ENCODE peak calls at places on chromosomes 6 and 20, in seven cellular contexts. One of them, this sample, is unnamed. For H3K27me3, the result is how much of the 10 kb centered on the place peaks cover.

GRCh38 chr6:85185977-85186376 is 263.9 kb upstream of the NT5E start:
- DNase-seq in esophagus muscularis mucosa: no peak
- DNase-seq in endothelial cell of umbilical vein: no peak
- DNase-seq in hepatocyte: no peak
- DNase-seq in SK-N-SH: no peak
- DNase-seq in brain microvascular endothelial cell: no peak
- DNase-seq in heart left ventricle: no peak
- DNase-seq in this sample: no peak

GRCh38 chr20:53567379-53567778 is 26.3 kb downstream of the ZNF217 start:
- DNase-seq in esophagus muscularis mucosa: no peak
- DNase-seq in endothelial cell of umbilical vein: no peak
- DNase-seq in hepatocyte: no peak
- DNase-seq in SK-N-SH: no peak
- DNase-seq in brain microvascular endothelial cell: no peak
- DNase-seq in heart left ventricle: no peak
- DNase-seq in this sample: no peak

GRCh38 chr6:106084106-106084963 is 1.8 kb upstream of the PRDM1 start:
- DNase-seq in esophagus muscularis mucosa: peak
- DNase-seq in endothelial cell of umbilical vein: peak
- DNase-seq in hepatocyte: peak
- DNase-seq in SK-N-SH: no peak
- DNase-seq in brain microvascular endothelial cell: peak
- DNase-seq in heart left ventricle: no peak
- DNase-seq in this sample: no peak

GRCh38 chr6:157644043-157644810 is 178.8 kb upstream of the SNX9 start:
- DNase-seq in esophagus muscularis mucosa: no peak
- DNase-seq in endothelial cell of umbilical vein: peak
- DNase-seq in hepatocyte: no peak
- DNase-seq in SK-N-SH: peak
- DNase-seq in brain microvascular endothelial cell: no peak
- DNase-seq in heart left ventricle: no peak
- DNase-seq in this sample: no peak

GRCh38 chr6:125773387-125774341 is 17.1 kb upstream of the NCOA7 start:
- DNase-seq in esophagus muscularis mucosa: no peak
- DNase-seq in endothelial cell of umbilical vein: no peak
- DNase-seq in hepatocyte: no peak
- DNase-seq in SK-N-SH: no peak
- DNase-seq in brain microvascular endothelial cell: no peak
- DNase-seq in heart left ventricle: no peak
- DNase-seq in this sample: no peak

GRCh38 chr6:148760568-148761531 is 14.0 kb downstream of the UST start:
- DNase-seq in esophagus muscularis mucosa: peak
- DNase-seq in endothelial cell of umbilical vein: no peak
- DNase-seq in hepatocyte: peak
- DNase-seq in SK-N-SH: no peak
- DNase-seq in brain microvascular endothelial cell: peak
- DNase-seq in heart left ventricle: peak
- DNase-seq in this sample: no peak

GRCh38 chr6:149913542-149914240 is 9.2 kb downstream of the RAET1G start:
- DNase-seq in esophagus muscularis mucosa: no peak
- DNase-seq in endothelial cell of umbilical vein: no peak
- DNase-seq in hepatocyte: no peak
- DNase-seq in SK-N-SH: no peak
- DNase-seq in brain microvascular endothelial cell: no peak
- DNase-seq in heart left ventricle: no peak
- DNase-seq in this sample: no peak

GRCh38 chr20:17645546-17646208 is 36.4 kb downstream of the RRBP1 start:
- DNase-seq in esophagus muscularis mucosa: no peak
- DNase-seq in endothelial cell of umbilical vein: no peak
- DNase-seq in hepatocyte: no peak
- DNase-seq in SK-N-SH: peak
- DNase-seq in brain microvascular endothelial cell: no peak
- DNase-seq in heart left ventricle: no peak
- DNase-seq in this sample: no peak

GRCh38 chr6:98516869-98517268 is 317.5 kb upstream of the POU3F2 start:
- DNase-seq in esophagus muscularis mucosa: no peak
- DNase-seq in endothelial cell of umbilical vein: no peak
- DNase-seq in hepatocyte: no peak
- DNase-seq in SK-N-SH: no peak
- DNase-seq in brain microvascular endothelial cell: no peak
- DNase-seq in heart left ventricle: no peak
- DNase-seq in this sample: no peak

GRCh38 chr6:27157461-27158315 is 89.8 kb upstream of the PRSS16 start:
- DNase-seq in esophagus muscularis mucosa: no peak
- DNase-seq in endothelial cell of umbilical vein: peak
- DNase-seq in hepatocyte: peak
- DNase-seq in SK-N-SH: no peak
- DNase-seq in brain microvascular endothelial cell: peak
- DNase-seq in heart left ventricle: peak
- DNase-seq in this sample: peak

GRCh38 chr6:43886717-43887339 is 116.8 kb downstream of the VEGFA start:
- DNase-seq in esophagus muscularis mucosa: no peak
- DNase-seq in endothelial cell of umbilical vein: no peak
- DNase-seq in hepatocyte: no peak
- DNase-seq in SK-N-SH: no peak
- DNase-seq in brain microvascular endothelial cell: no peak
- DNase-seq in heart left ventricle: no peak
- DNase-seq in this sample: no peak

GRCh38 chr6:92011681-92012245 is 1407.6 kb downstream of the EPHA7 start:
- DNase-seq in esophagus muscularis mucosa: no peak
- DNase-seq in endothelial cell of umbilical vein: no peak
- DNase-seq in hepatocyte: no peak
- DNase-seq in SK-N-SH: no peak
- DNase-seq in brain microvascular endothelial cell: no peak
- DNase-seq in heart left ventricle: no peak
- DNase-seq in this sample: no peak

GRCh38 chr20:38290829-38291581 is 13.0 kb upstream of the BPI start:
- DNase-seq in esophagus muscularis mucosa: no peak
- DNase-seq in endothelial cell of umbilical vein: peak
- DNase-seq in hepatocyte: peak
- DNase-seq in SK-N-SH: peak
- DNase-seq in brain microvascular endothelial cell: peak
- DNase-seq in heart left ventricle: peak
- DNase-seq in this sample: no peak

GRCh38 chr6:157710604-157711003 is 112.4 kb upstream of the SNX9 start:
- DNase-seq in esophagus muscularis mucosa: no peak
- DNase-seq in endothelial cell of umbilical vein: no peak
- DNase-seq in hepatocyte: no peak
- DNase-seq in SK-N-SH: no peak
- DNase-seq in brain microvascular endothelial cell: no peak
- DNase-seq in heart left ventricle: no peak
- DNase-seq in this sample: no peak

GRCh38 chr6:83974409-83975050 is 59.0 kb upstream of the MRAP2 start:
- DNase-seq in esophagus muscularis mucosa: no peak
- DNase-seq in endothelial cell of umbilical vein: peak
- DNase-seq in hepatocyte: no peak
- DNase-seq in SK-N-SH: no peak
- DNase-seq in brain microvascular endothelial cell: no peak
- DNase-seq in heart left ventricle: no peak
- DNase-seq in this sample: no peak

GRCh38 chr6:148530394-148530923 is 187.8 kb downstream of the SASH1 start:
- DNase-seq in esophagus muscularis mucosa: peak
- DNase-seq in endothelial cell of umbilical vein: peak
- DNase-seq in hepatocyte: peak
- DNase-seq in SK-N-SH: no peak
- DNase-seq in brain microvascular endothelial cell: peak
- DNase-seq in heart left ventricle: no peak
- DNase-seq in this sample: no peak

GRCh38 chr6:157162756-157163433 is 160.4 kb downstream of the TMEM242 start:
- DNase-seq in esophagus muscularis mucosa: no peak
- DNase-seq in endothelial cell of umbilical vein: no peak
- DNase-seq in hepatocyte: no peak
- DNase-seq in SK-N-SH: no peak
- DNase-seq in brain microvascular endothelial cell: no peak
- DNase-seq in heart left ventricle: no peak
- DNase-seq in this sample: no peak

GRCh38 chr6:24257282-24257681 is 100.6 kb downstream of the DCDC2 start:
- DNase-seq in esophagus muscularis mucosa: no peak
- DNase-seq in endothelial cell of umbilical vein: no peak
- DNase-seq in hepatocyte: peak
- DNase-seq in SK-N-SH: no peak
- DNase-seq in brain microvascular endothelial cell: no peak
- DNase-seq in heart left ventricle: no peak
- DNase-seq in this sample: no peak

GRCh38 chr6:138541793-138542481 is 42.6 kb upstream of the NHSL1 start:
- DNase-seq in esophagus muscularis mucosa: no peak
- DNase-seq in endothelial cell of umbilical vein: peak
- DNase-seq in hepatocyte: no peak
- DNase-seq in SK-N-SH: no peak
- DNase-seq in brain microvascular endothelial cell: no peak
- DNase-seq in heart left ventricle: no peak
- DNase-seq in this sample: no peak

GRCh38 chr6:37442416-37443218 is 9.6 kb downstream of the CMTR1 start:
- DNase-seq in esophagus muscularis mucosa: no peak
- DNase-seq in endothelial cell of umbilical vein: peak
- DNase-seq in hepatocyte: no peak
- DNase-seq in SK-N-SH: no peak
- DNase-seq in brain microvascular endothelial cell: no peak
- DNase-seq in heart left ventricle: no peak
- DNase-seq in this sample: no peak

DNA sequence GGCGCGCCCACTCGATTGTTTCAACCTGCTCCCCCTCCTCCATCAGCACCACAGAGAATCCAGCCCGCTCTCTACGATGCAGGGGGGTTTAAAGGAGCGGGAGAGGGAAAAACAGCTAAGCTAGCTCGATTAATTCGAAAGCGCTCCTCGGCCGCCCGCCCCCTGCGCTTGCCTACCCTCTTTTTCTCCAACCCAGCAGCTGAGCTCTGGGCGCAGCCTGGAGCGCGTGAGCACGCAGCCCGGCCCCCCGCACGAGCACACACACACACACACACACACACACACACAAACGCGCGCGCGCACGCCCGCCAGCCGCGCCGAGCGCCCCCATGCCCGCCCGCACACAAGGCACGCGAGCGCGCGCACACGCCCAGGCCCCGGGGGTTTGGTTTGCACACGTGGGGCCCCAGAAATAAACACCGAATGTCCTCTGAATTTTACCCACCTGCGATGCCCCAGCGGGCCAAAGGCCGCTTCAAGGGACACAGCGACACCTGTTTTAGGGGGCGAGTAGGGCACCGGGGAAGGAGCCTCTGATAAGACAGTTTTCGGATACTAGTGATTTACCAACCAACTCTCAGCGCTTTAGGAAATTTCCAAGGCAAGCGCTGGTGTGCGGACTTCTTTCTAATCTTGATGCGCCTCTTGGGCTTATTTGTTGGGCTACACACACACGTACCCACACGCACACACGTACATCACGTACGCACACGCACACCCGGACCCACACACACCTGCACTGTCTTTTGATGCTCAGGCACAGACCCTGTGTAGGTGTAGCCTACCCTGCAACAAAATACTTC is 787 bp upstream of the NRN1 start:
- DNase-seq in esophagus muscularis mucosa: no peak
- DNase-seq in endothelial cell of umbilical vein: peak
- DNase-seq in hepatocyte: no peak
- DNase-seq in SK-N-SH: peak
- DNase-seq in brain microvascular endothelial cell: peak
- DNase-seq in heart left ventricle: no peak
- DNase-seq in this sample: no peak
- H3K4me3 ChIP-seq in esophagus muscularis mucosa: peak
- H3K4me3 ChIP-seq in endothelial cell of umbilical vein: peak
- H3K4me3 ChIP-seq in hepatocyte: peak
- H3K4me3 ChIP-seq in SK-N-SH: peak
- H3K4me3 ChIP-seq in brain microvascular endothelial cell: peak
- H3K4me3 ChIP-seq in heart left ventricle: peak
- H3K4me3 ChIP-seq in this sample: peak

DNA sequence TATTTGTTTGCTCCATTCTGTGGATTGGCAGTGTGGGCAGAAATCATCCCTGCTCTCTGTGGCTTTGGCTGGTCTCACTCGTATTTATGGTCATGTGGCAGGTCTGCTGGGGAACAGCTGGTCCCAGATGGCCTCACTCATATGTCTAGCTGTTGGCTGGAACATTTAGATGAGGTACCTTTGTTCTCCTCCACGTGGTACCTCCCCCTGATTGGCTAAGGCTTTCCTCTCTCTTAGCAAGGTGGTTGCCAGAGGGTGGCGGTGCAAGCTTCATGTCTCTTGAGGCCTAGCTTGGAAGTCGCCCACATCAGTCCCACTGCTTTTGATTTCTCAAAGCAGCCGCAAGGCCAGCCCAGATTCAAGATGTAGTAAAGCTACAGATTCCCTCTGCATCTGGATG is 348.5 kb upstream of the BTBD3 start:
- DNase-seq in esophagus muscularis mucosa: no peak
- DNase-seq in endothelial cell of umbilical vein: no peak
- DNase-seq in hepatocyte: no peak
- DNase-seq in SK-N-SH: no peak
- DNase-seq in brain microvascular endothelial cell: no peak
- DNase-seq in heart left ventricle: no peak
- DNase-seq in this sample: no peak
- TF ChIP-seq CTCF in esophagus muscularis mucosa: no peak
- TF ChIP-seq CTCF in endothelial cell of umbilical vein: no peak
- TF ChIP-seq CTCF in hepatocyte: no peak
- TF ChIP-seq CTCF in SK-N-SH: no peak
- TF ChIP-seq CTCF in brain microvascular endothelial cell: no peak
- TF ChIP-seq CTCF in heart left ventricle: no peak
- TF ChIP-seq CTCF in this sample: no peak

DNA sequence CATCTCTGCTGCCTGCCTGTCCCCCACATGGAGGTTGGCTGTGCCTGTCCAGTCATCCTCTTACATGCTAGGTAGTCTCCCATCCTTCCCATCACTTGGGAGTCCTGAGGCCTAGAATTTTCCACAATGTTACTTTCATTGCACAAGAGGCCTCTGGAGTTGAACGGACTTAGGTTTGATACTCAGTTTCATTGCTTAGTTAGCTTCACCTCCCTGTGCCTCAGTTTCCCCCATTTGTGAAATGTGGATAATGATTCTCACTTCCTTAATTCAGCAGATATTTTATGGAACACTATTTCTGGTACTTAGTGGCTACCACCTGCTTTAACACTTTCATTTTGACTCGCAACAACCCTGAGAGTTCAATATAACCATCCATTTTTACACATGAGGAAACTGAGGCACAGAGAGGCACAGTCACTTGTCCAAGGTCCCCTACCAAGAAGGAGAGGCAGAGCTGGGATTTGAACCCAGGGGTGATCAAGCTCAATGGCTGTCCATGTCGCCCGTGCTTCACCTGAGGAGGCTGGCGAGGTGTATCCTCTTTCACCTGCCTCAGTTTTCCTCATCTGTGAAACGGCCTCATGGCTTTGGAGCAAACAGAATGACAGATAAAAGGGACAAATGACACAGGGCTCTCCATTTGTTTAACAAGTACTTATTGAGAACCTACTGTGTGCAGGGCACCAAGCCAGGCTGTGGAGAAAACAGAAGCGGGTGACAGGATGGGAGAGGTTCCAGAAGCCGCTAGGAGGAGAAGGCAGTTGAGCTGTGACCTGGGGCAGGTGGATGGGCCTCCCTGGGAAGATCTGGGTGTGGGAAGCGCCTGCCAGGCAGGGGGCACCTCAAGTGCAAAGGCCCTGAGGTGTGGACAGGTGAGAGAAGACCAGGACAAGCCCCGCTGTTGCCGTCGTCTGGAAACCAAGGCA is 154.3 kb upstream of the PTPN1 start:
- DNase-seq in esophagus muscularis mucosa: no peak
- DNase-seq in endothelial cell of umbilical vein: no peak
- DNase-seq in hepatocyte: no peak
- DNase-seq in SK-N-SH: no peak
- DNase-seq in brain microvascular endothelial cell: no peak
- DNase-seq in heart left ventricle: no peak
- DNase-seq in this sample: no peak
- H3K27me3 ChIP-seq in esophagus muscularis mucosa: under half
- H3K27me3 ChIP-seq in endothelial cell of umbilical vein: under half
- H3K27me3 ChIP-seq in hepatocyte: under half
- H3K27me3 ChIP-seq in SK-N-SH: under half
- H3K27me3 ChIP-seq in brain microvascular endothelial cell: under half
- H3K27me3 ChIP-seq in heart left ventricle: under half
- H3K27me3 ChIP-seq in this sample: under half

GRCh38 chr20:34268851-34269668 is 27.8 kb downstream of the ASIP start:
- DNase-seq in esophagus muscularis mucosa: no peak
- DNase-seq in endothelial cell of umbilical vein: peak
- DNase-seq in hepatocyte: peak
- DNase-seq in SK-N-SH: no peak
- DNase-seq in brain microvascular endothelial cell: no peak
- DNase-seq in heart left ventricle: peak
- DNase-seq in this sample: peak
- H3K4me3 ChIP-seq in esophagus muscularis mucosa: peak
- H3K4me3 ChIP-seq in endothelial cell of umbilical vein: peak
- H3K4me3 ChIP-seq in hepatocyte: peak
- H3K4me3 ChIP-seq in SK-N-SH: no peak
- H3K4me3 ChIP-seq in brain microvascular endothelial cell: peak
- H3K4me3 ChIP-seq in heart left ventricle: peak
- H3K4me3 ChIP-seq in this sample: peak

This sample was measured in right lobe of liver.